ENCODE peak calls at places on chromosomes 7 and 10, in nine cellular contexts. G is AG10803; P is IMR-90; L is CD8-positive, alpha-beta T cell; Y is WERI-Rb-1; K is GM12878; C is GM10248; M is tibial artery; V is endothelial cell. E is an unnamed sample.

GRCh38 chr7:94923412-94923811 is 16.0 kb downstream of the PPP1R9A start:
- DNase-seq in G (no peak), P (no peak), L (no peak), Y (no peak), K (no peak), C (no peak), M (no peak), V (no peak), E (no peak)

GRCh38 chr7:727806-728460 is 852 bp upstream of the PRKAR1B start:
- DNase-seq in G (peak), P (peak), L (no peak), Y (no peak), K (no peak), C (no peak), M (no peak), V (no peak), E (no peak)

GRCh38 chr10:29767958-29768357 is 133.2 kb upstream of the SVIL start:
- DNase-seq in G (no peak), P (no peak), L (no peak), Y (no peak), K (no peak), C (no peak), M (no peak), V (no peak), E (no peak)

GRCh38 chr7:134701272-134701671 is 54.6 kb downstream of the BPGM start:
- DNase-seq in G (no peak), P (peak), L (no peak), Y (no peak), K (no peak), C (peak), M (no peak), V (no peak), E (no peak)

GRCh38 chr7:41508755-41509154 is 194.1 kb downstream of the INHBA start:
- DNase-seq in G (peak), P (no peak), L (no peak), Y (no peak), K (no peak), C (no peak), M (no peak), V (no peak), E (no peak)

GRCh38 chr10:65360497-65360896 is 1565.3 kb upstream of the LRRTM3 start:
- DNase-seq in G (no peak), P (no peak), L (no peak), Y (no peak), K (no peak), C (no peak), M (no peak), V (no peak), E (no peak)

GRCh38 chr7:77453531-77453930 is 37.4 kb upstream of the GSAP start:
- DNase-seq in G (peak), P (peak), L (no peak), Y (no peak), K (no peak), C (no peak), M (no peak), V (no peak), E (no peak)

GRCh38 chr7:134058980-134059379 is 68.2 kb upstream of the LRGUK start:
- DNase-seq in G (no peak), P (peak), L (no peak), Y (no peak), K (no peak), C (no peak), M (no peak), V (no peak), E (no peak)

GRCh38 chr10:110618206-110618605 is 25.9 kb upstream of the RBM20 start:
- DNase-seq in G (no peak), P (no peak), L (no peak), Y (no peak), K (no peak), C (no peak), M (no peak), V (no peak), E (no peak)

GRCh38 chr10:90347239-90347638 is 510.6 kb downstream of the HTR7 start:
- DNase-seq in G (no peak), P (no peak), L (no peak), Y (no peak), K (no peak), C (no peak), M (no peak), V (no peak), E (no peak)

GRCh38 chr10:91137822-91138221 is 82.6 kb upstream of the PCGF5 start:
- DNase-seq in G (no peak), P (no peak), L (no peak), Y (peak), K (no peak), C (no peak), M (no peak), V (no peak), E (no peak)

GRCh38 chr7:114922151-114922651 is 307 bp downstream of the MDFIC start:
- DNase-seq in G (peak), P (peak), L (peak), Y (peak), K (no peak), C (peak), M (peak), V (peak), E (peak)

GRCh38 chr7:157683251-157684156 is 346.7 kb downstream of the DNAJB6 start:
- DNase-seq in G (no peak), P (no peak), L (no peak), Y (peak), K (no peak), C (no peak), M (peak), V (no peak), E (no peak)

GRCh38 chr7:45972629-45973312 is 51.7 kb upstream of the IGFBP3 start:
- DNase-seq in G (no peak), P (no peak), L (no peak), Y (no peak), K (no peak), C (peak), M (no peak), V (no peak), E (no peak)

GRCh38 chr7:146961617-146962016 is 845.0 kb downstream of the CNTNAP2 start:
- DNase-seq in G (peak), P (no peak), L (no peak), Y (no peak), K (no peak), C (no peak), M (no peak), V (no peak), E (no peak)

GRCh38 chr7:143898810-143899209 is 3.2 kb downstream of the TCAF1 start:
- DNase-seq in G (no peak), P (no peak), L (no peak), Y (no peak), K (no peak), C (no peak), M (no peak), V (no peak), E (no peak)

GRCh38 chr10:129108378-129108777 is 358.7 kb upstream of the MGMT start:
- DNase-seq in G (no peak), P (no peak), L (no peak), Y (no peak), K (no peak), C (no peak), M (no peak), V (no peak), E (no peak)

GRCh38 chr10:24209421-24209770 is 458 bp downstream of the KIAA1217 start:
- DNase-seq in G (peak), P (peak), L (no peak), Y (peak), K (no peak), C (peak), M (no peak), V (no peak), E (no peak)

GRCh38 chr7:44846816-44847508 is 925 bp downstream of the H2AZ2 start:
- DNase-seq in G (no peak), P (no peak), L (no peak), Y (no peak), K (no peak), C (no peak), M (no peak), V (no peak), E (no peak)

GRCh38 chr10:68284007-68284406 is 47.9 kb upstream of the HNRNPH3 start:
- DNase-seq in G (no peak), P (peak), L (no peak), Y (no peak), K (no peak), C (no peak), M (no peak), V (no peak), E (no peak)

GRCh38 chr10:71522438-71523144 is 125.9 kb downstream of the CDH23 start:
- DNase-seq in G (no peak), P (no peak), L (no peak), Y (peak), K (no peak), C (no peak), M (no peak), V (no peak), E (no peak)

GRCh38 chr10:96306516-96306915 is 2.3 kb downstream of the DNTT start:
- DNase-seq in G (peak), P (no peak), L (no peak), Y (no peak), K (no peak), C (no peak), M (peak), V (no peak), E (no peak)

GRCh38 chr7:151115121-151115835 is 29.0 kb downstream of the AGAP3 start:
- DNase-seq in G (peak), P (peak), L (no peak), Y (no peak), K (no peak), C (no peak), M (no peak), V (peak), E (no peak)

GRCh38 chr10:113207924-113208323 is 257.9 kb downstream of the TCF7L2 start:
- DNase-seq in G (no peak), P (no peak), L (no peak), Y (no peak), K (no peak), C (no peak), M (no peak), V (no peak), E (no peak)

GRCh38 chr7:127920787-127921438 is 110.3 kb downstream of the LRRC4 start:
- DNase-seq in G (peak), P (peak), L (no peak), Y (no peak), K (no peak), C (no peak), M (no peak), V (no peak), E (no peak)

GRCh38 chr10:44069573-44069972 is 315.3 kb downstream of the CXCL12 start:
- DNase-seq in G (no peak), P (no peak), L (no peak), Y (no peak), K (no peak), C (no peak), M (no peak), V (no peak), E (no peak)

GRCh38 chr10:89946106-89946505 is 244.7 kb downstream of the KIF20B start:
- DNase-seq in G (no peak), P (peak), L (no peak), Y (no peak), K (no peak), C (no peak), M (no peak), V (no peak), E (no peak)

GRCh38 chr10:288605-289200 is 153.4 kb downstream of the ZMYND11 start:
- DNase-seq in G (no peak), P (no peak), L (no peak), Y (no peak), K (no peak), C (no peak), M (no peak), V (no peak), E (no peak)

GRCh38 chr7:92589056-92589455 is 1.1 kb downstream of the FAM133B start:
- DNase-seq in G (no peak), P (no peak), L (no peak), Y (no peak), K (no peak), C (no peak), M (no peak), V (no peak), E (no peak)

GRCh38 chr10:44278669-44279337 is 106.1 kb downstream of the CXCL12 start:
- DNase-seq in G (peak), P (peak), L (no peak), Y (no peak), K (no peak), C (no peak), M (no peak), V (no peak), E (no peak)

GRCh38 chr7:154905615-154906014 is 97.3 kb downstream of the PAXIP1 start:
- DNase-seq in G (no peak), P (no peak), L (no peak), Y (no peak), K (no peak), C (no peak), M (no peak), V (no peak), E (no peak)

GRCh38 chr7:39894904-39895303 is 55.2 kb upstream of the CDK13 start:
- DNase-seq in G (no peak), P (peak), L (no peak), Y (no peak), K (no peak), C (no peak), M (no peak), V (no peak), E (no peak)

GRCh38 chr7:39888171-39888853 is 61.7 kb upstream of the CDK13 start:
- DNase-seq in G (no peak), P (no peak), L (no peak), Y (no peak), K (no peak), C (no peak), M (no peak), V (no peak), E (no peak)

GRCh38 chr7:39891879-39892278 is 58.2 kb upstream of the CDK13 start:
- DNase-seq in G (no peak), P (no peak), L (no peak), Y (no peak), K (no peak), C (no peak), M (no peak), V (no peak), E (no peak)

GRCh38 chr7:39890411-39890810 is 59.6 kb upstream of the CDK13 start:
- DNase-seq in G (peak), P (no peak), L (no peak), Y (no peak), K (no peak), C (no peak), M (no peak), V (no peak), E (no peak)

GRCh38 chr7:39892361-39892760 is 57.7 kb upstream of the CDK13 start:
- DNase-seq in G (no peak), P (no peak), L (no peak), Y (no peak), K (no peak), C (no peak), M (no peak), V (no peak), E (no peak)
- TF ChIP-seq CTCF in G (no peak), P (no peak), L (no peak), Y (no peak), K (no peak), C (no peak), M (no peak), V (no peak), E (no peak)

GRCh38 chr7:43758029-43758860 is at the start of gene BLVRA:
- DNase-seq in G (peak), P (peak), L (peak), Y (peak), K (no peak), C (peak), M (peak), V (peak), E (peak)
- TF ChIP-seq CTCF in G (no peak), P (no peak), L (no peak), Y (no peak), K (no peak), C (no peak), M (no peak), V (no peak), E (no peak)

GRCh38 chr7:112359086-112359485 is 91.2 kb upstream of the IFRD1 start:
- DNase-seq in G (no peak), P (no peak), L (no peak), Y (no peak), K (no peak), C (no peak), M (no peak), V (no peak), E (no peak)

GRCh38 chr7:112358456-112358855 is 91.8 kb upstream of the IFRD1 start:
- DNase-seq in G (no peak), P (no peak), L (no peak), Y (no peak), K (no peak), C (no peak), M (no peak), V (no peak), E (no peak)

GRCh38 chr7:112361154-112361553 is 89.1 kb upstream of the IFRD1 start:
- DNase-seq in G (peak), P (no peak), L (no peak), Y (no peak), K (no peak), C (no peak), M (no peak), V (no peak), E (peak)

GRCh38 chr7:112360681-112361080 is 89.6 kb upstream of the IFRD1 start:
- DNase-seq in G (peak), P (no peak), L (no peak), Y (no peak), K (no peak), C (no peak), M (no peak), V (no peak), E (peak)

DNA sequence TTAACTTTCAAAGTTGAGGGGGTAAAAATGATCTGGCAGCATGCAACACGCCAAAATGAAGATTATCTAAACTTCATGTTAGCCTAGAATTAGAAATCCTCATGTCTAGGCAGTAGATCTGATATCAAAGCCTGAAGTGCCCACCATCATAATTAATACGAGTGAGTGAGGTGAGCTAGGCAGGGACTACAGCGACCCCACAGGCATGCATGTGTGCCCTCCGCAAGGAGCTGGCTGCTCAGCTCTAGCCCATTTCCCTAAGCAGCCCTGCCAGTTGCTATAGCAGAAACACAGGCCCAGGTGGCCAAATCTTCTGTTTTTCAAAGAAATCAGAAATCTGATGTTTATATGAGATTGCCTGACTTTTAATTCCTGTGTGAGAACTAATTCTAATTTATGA is 93.1 kb upstream of the IFRD1 start:
- DNase-seq in G (no peak), P (no peak), L (no peak), Y (no peak), K (no peak), C (no peak), M (no peak), V (no peak), E (no peak)
- TF ChIP-seq CTCF in G (no peak), P (no peak), L (no peak), Y (no peak), K (no peak), C (no peak), M (no peak), V (no peak), E (no peak)

GRCh38 chr10:26733750-26734568 is 36.5 kb downstream of the PDSS1 start:
- DNase-seq in G (no peak), P (no peak), L (no peak), Y (no peak), K (no peak), C (no peak), M (no peak), V (no peak), E (no peak)
- TF ChIP-seq CTCF in G (no peak), P (no peak), L (no peak), Y (no peak), K (no peak), C (no peak), M (no peak), V (no peak), E (no peak)

GRCh38 chr7:27689045-27689877 is 26.6 kb upstream of the HIBADH start:
- DNase-seq in G (peak), P (peak), L (no peak), Y (peak), K (no peak), C (peak), M (no peak), V (peak), E (no peak)

GRCh38 chr7:27690649-27691048 is 28.0 kb upstream of the HIBADH start:
- DNase-seq in G (no peak), P (no peak), L (no peak), Y (no peak), K (no peak), C (no peak), M (no peak), V (no peak), E (no peak)

GRCh38 chr7:27688056-27688455 is 25.4 kb upstream of the HIBADH start:
- DNase-seq in G (peak), P (no peak), L (no peak), Y (no peak), K (no peak), C (no peak), M (no peak), V (no peak), E (no peak)

GRCh38 chr7:27686315-27686714 is 23.6 kb upstream of the HIBADH start:
- DNase-seq in G (peak), P (no peak), L (no peak), Y (no peak), K (no peak), C (no peak), M (no peak), V (no peak), E (no peak)

GRCh38 chr7:27689878-27690164 is 27.1 kb upstream of the HIBADH start:
- DNase-seq in G (no peak), P (no peak), L (no peak), Y (no peak), K (no peak), C (no peak), M (no peak), V (no peak), E (no peak)
- TF ChIP-seq CTCF in G (no peak), P (no peak), L (no peak), Y (no peak), K (no peak), C (no peak), M (no peak), V (no peak), E (no peak)

GRCh38 chr10:117318909-117319308 is 56.3 kb downstream of the PDZD8 start:
- DNase-seq in G (peak), P (peak), L (no peak), Y (no peak), K (no peak), C (no peak), M (no peak), V (no peak), E (no peak)
- TF ChIP-seq CTCF in G (peak), P (peak), L (peak), Y (no peak), K (no peak), C (no peak), M (no peak), V (peak), E (no peak)

GRCh38 chr10:82221750-82222149 is 346.8 kb downstream of the NRG3 start:
- DNase-seq in G (no peak), P (no peak), L (no peak), Y (peak), K (no peak), C (no peak), M (no peak), V (no peak), E (no peak)
- TF ChIP-seq CTCF in G (no peak), P (no peak), L (no peak), Y (peak), K (no peak), C (no peak), M (no peak), V (no peak), E (no peak)

GRCh38 chr10:56116684-56117083 is 244.4 kb downstream of the ZWINT start:
- DNase-seq in G (no peak), P (no peak), L (no peak), Y (no peak), K (no peak), C (no peak), M (no peak), V (no peak), E (no peak)
- TF ChIP-seq CTCF in G (no peak), P (no peak), L (no peak), Y (peak), K (no peak), C (no peak), M (no peak), V (peak), E (no peak)

DNA sequence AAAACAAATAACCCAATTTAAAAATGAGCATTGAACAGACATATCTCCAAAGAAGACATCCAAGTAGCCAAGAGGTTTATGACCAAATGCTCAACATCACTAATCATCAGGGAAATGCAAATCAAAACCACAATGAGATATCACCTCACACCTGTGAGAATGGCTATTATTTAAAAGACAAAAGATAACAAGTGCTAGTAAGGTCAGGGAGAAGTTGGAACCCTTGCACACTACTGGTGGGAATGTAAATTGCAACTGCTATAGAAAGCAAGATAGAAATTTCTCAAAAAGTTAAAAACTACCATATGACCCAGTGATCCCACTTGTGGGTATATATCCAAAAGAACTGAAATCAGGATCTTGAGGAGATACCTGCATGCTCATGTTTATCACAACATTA is 49.5 kb downstream of the SGMS1 start:
- DNase-seq in G (no peak), P (no peak), L (no peak), Y (no peak), K (no peak), C (no peak), M (no peak), V (no peak), E (no peak)
- TF ChIP-seq CTCF in G (peak), P (peak), L (no peak), Y (no peak), K (peak), C (no peak), M (no peak), V (peak), E (no peak)

E was measured in lung.